ENCODE peak calls at places on chromosomes 3 and 15, in nine cellular contexts. One of them, this sample, is unnamed.

GRCh38 chr3:129526121-129526900 is 2.1 kb upstream of the RHO start:
- DNase-seq in NCI-H526: no peak
- DNase-seq in NCI-H1105: no peak
- DNase-seq in fibroblast of villous mesenchyme: no peak
- DNase-seq in AG08396: no peak
- DNase-seq in hippocampal formation: no peak
- DNase-seq in HFFc6: no peak
- DNase-seq in psoas muscle: no peak
- DNase-seq in Kasumi-1: peak
- DNase-seq in this sample: peak

GRCh38 chr15:41782486-41783271 is 8.4 kb downstream of the MAPKBP1 start:
- DNase-seq in fibroblast of villous mesenchyme: no peak
- DNase-seq in psoas muscle: no peak
- DNase-seq in NCI-H526: no peak
- DNase-seq in AG08396: no peak
- DNase-seq in Kasumi-1: no peak
- DNase-seq in hippocampal formation: no peak
- DNase-seq in NCI-H1105: no peak
- DNase-seq in HFFc6: no peak
- DNase-seq in this sample: no peak

GRCh38 chr3:55330355-55330754 is 156.8 kb downstream of the WNT5A start:
- DNase-seq in HFFc6: peak
- DNase-seq in hippocampal formation: no peak
- DNase-seq in fibroblast of villous mesenchyme: peak
- DNase-seq in psoas muscle: no peak
- DNase-seq in NCI-H526: peak
- DNase-seq in AG08396: peak
- DNase-seq in NCI-H1105: no peak
- DNase-seq in Kasumi-1: no peak
- DNase-seq in this sample: peak

GRCh38 chr3:106881177-106881576 is 496.1 kb upstream of the CCDC54 start:
- DNase-seq in NCI-H1105: no peak
- DNase-seq in fibroblast of villous mesenchyme: no peak
- DNase-seq in hippocampal formation: no peak
- DNase-seq in NCI-H526: no peak
- DNase-seq in psoas muscle: no peak
- DNase-seq in Kasumi-1: no peak
- DNase-seq in HFFc6: no peak
- DNase-seq in AG08396: no peak
- DNase-seq in this sample: no peak

GRCh38 chr15:101053261-101053660 is 134.1 kb downstream of the LRRK1 start:
- DNase-seq in AG08396: no peak
- DNase-seq in psoas muscle: no peak
- DNase-seq in hippocampal formation: no peak
- DNase-seq in HFFc6: no peak
- DNase-seq in NCI-H1105: no peak
- DNase-seq in NCI-H526: no peak
- DNase-seq in fibroblast of villous mesenchyme: no peak
- DNase-seq in Kasumi-1: no peak
- DNase-seq in this sample: no peak

GRCh38 chr15:42042602-42043400 is 22.0 kb upstream of the PLA2G4E start:
- DNase-seq in AG08396: no peak
- DNase-seq in psoas muscle: no peak
- DNase-seq in NCI-H526: no peak
- DNase-seq in Kasumi-1: no peak
- DNase-seq in HFFc6: no peak
- DNase-seq in NCI-H1105: no peak
- DNase-seq in fibroblast of villous mesenchyme: no peak
- DNase-seq in hippocampal formation: no peak
- DNase-seq in this sample: no peak

GRCh38 chr3:177440456-177441105 is 243.3 kb upstream of the TBL1XR1 start:
- DNase-seq in hippocampal formation: no peak
- DNase-seq in HFFc6: no peak
- DNase-seq in Kasumi-1: no peak
- DNase-seq in fibroblast of villous mesenchyme: no peak
- DNase-seq in NCI-H526: no peak
- DNase-seq in psoas muscle: no peak
- DNase-seq in AG08396: no peak
- DNase-seq in NCI-H1105: no peak
- DNase-seq in this sample: no peak

GRCh38 chr15:86615816-86616215 is 536.1 kb downstream of the AGBL1 start:
- DNase-seq in Kasumi-1: no peak
- DNase-seq in psoas muscle: no peak
- DNase-seq in HFFc6: no peak
- DNase-seq in fibroblast of villous mesenchyme: no peak
- DNase-seq in AG08396: no peak
- DNase-seq in NCI-H1105: no peak
- DNase-seq in NCI-H526: no peak
- DNase-seq in hippocampal formation: no peak
- DNase-seq in this sample: no peak

GRCh38 chr3:35987386-35987785 is 348.1 kb downstream of the ARPP21 start:
- DNase-seq in NCI-H1105: no peak
- DNase-seq in fibroblast of villous mesenchyme: no peak
- DNase-seq in psoas muscle: no peak
- DNase-seq in Kasumi-1: no peak
- DNase-seq in hippocampal formation: no peak
- DNase-seq in NCI-H526: no peak
- DNase-seq in HFFc6: no peak
- DNase-seq in AG08396: no peak
- DNase-seq in this sample: no peak

GRCh38 chr15:48087844-48088243 is 32.9 kb upstream of the SLC24A5 start:
- DNase-seq in HFFc6: no peak
- DNase-seq in Kasumi-1: no peak
- DNase-seq in AG08396: no peak
- DNase-seq in psoas muscle: no peak
- DNase-seq in NCI-H526: no peak
- DNase-seq in fibroblast of villous mesenchyme: no peak
- DNase-seq in NCI-H1105: no peak
- DNase-seq in hippocampal formation: no peak
- DNase-seq in this sample: no peak

GRCh38 chr15:41561777-41562145 is 2.7 kb downstream of the TYRO3 start:
- DNase-seq in NCI-H1105: no peak
- DNase-seq in Kasumi-1: no peak
- DNase-seq in fibroblast of villous mesenchyme: peak
- DNase-seq in psoas muscle: peak
- DNase-seq in hippocampal formation: peak
- DNase-seq in HFFc6: no peak
- DNase-seq in NCI-H526: no peak
- DNase-seq in AG08396: peak
- DNase-seq in this sample: peak